ENCODE peak calls at places on chromosomes 5 and 9, in seven cellular contexts. One of them, this sample, is unnamed.

GRCh38 chr9:120941046-120941770 is 14.6 kb upstream of the TRAF1 start:
- DNase-seq in H1: no peak
- DNase-seq in adrenal gland: no peak
- DNase-seq in upper lobe of left lung: no peak
- DNase-seq in CD8-positive, alpha-beta memory T cell: no peak
- DNase-seq in CD8-positive, alpha-beta T cell: no peak
- DNase-seq in K562: no peak
- DNase-seq in this sample: no peak

GRCh38 chr5:167030500-167031120 is 1260.8 kb upstream of the WWC1 start:
- DNase-seq in CD8-positive, alpha-beta T cell: no peak
- DNase-seq in K562: no peak
- DNase-seq in upper lobe of left lung: no peak
- DNase-seq in H1: peak; percentile 88
- DNase-seq in adrenal gland: no peak
- DNase-seq in CD8-positive, alpha-beta memory T cell: no peak
- DNase-seq in this sample: no peak

GRCh38 chr5:168786142-168786541 is 207.0 kb upstream of the PANK3 start:
- DNase-seq in CD8-positive, alpha-beta memory T cell: no peak
- DNase-seq in K562: no peak
- DNase-seq in CD8-positive, alpha-beta T cell: no peak
- DNase-seq in upper lobe of left lung: no peak
- DNase-seq in H1: no peak
- DNase-seq in adrenal gland: no peak
- DNase-seq in this sample: no peak

GRCh38 chr9:5178126-5178805 is 7.2 kb downstream of the INSL6 start:
- DNase-seq in CD8-positive, alpha-beta memory T cell: peak; percentile 53
- DNase-seq in H1: no peak
- DNase-seq in adrenal gland: no peak
- DNase-seq in upper lobe of left lung: no peak
- DNase-seq in CD8-positive, alpha-beta T cell: peak; percentile 49
- DNase-seq in K562: no peak
- DNase-seq in this sample: no peak

GRCh38 chr5:50752800-50753199 is 86.4 kb downstream of the PARP8 start:
- DNase-seq in CD8-positive, alpha-beta memory T cell: no peak
- DNase-seq in CD8-positive, alpha-beta T cell: no peak
- DNase-seq in upper lobe of left lung: no peak
- DNase-seq in K562: no peak
- DNase-seq in adrenal gland: no peak
- DNase-seq in H1: no peak
- DNase-seq in this sample: no peak

GRCh38 chr9:29778281-29778849 is 2205.1 kb upstream of the C9orf72 start:
- DNase-seq in upper lobe of left lung: no peak
- DNase-seq in H1: no peak
- DNase-seq in CD8-positive, alpha-beta T cell: no peak
- DNase-seq in adrenal gland: no peak
- DNase-seq in CD8-positive, alpha-beta memory T cell: no peak
- DNase-seq in K562: no peak
- DNase-seq in this sample: no peak

GRCh38 chr5:69414885-69415583 is at the start of gene MARVELD2:
- DNase-seq in H1: peak; percentile 89
- DNase-seq in CD8-positive, alpha-beta T cell: peak; percentile 46
- DNase-seq in adrenal gland: peak; percentile 67
- DNase-seq in CD8-positive, alpha-beta memory T cell: peak; percentile 16
- DNase-seq in K562: no peak
- DNase-seq in upper lobe of left lung: peak; percentile 96
- DNase-seq in this sample: peak; percentile 1

GRCh38 chr5:32090755-32091128 is 83.4 kb downstream of the GOLPH3 start:
- DNase-seq in H1: no peak
- DNase-seq in K562: peak; percentile 25
- DNase-seq in upper lobe of left lung: peak; percentile 69
- DNase-seq in CD8-positive, alpha-beta T cell: no peak
- DNase-seq in CD8-positive, alpha-beta memory T cell: no peak
- DNase-seq in adrenal gland: peak; percentile 75
- DNase-seq in this sample: no peak

GRCh38 chr9:17060450-17060849 is 74.4 kb upstream of the CNTLN start:
- DNase-seq in H1: no peak
- DNase-seq in upper lobe of left lung: no peak
- DNase-seq in CD8-positive, alpha-beta memory T cell: no peak
- DNase-seq in CD8-positive, alpha-beta T cell: no peak
- DNase-seq in K562: no peak
- DNase-seq in adrenal gland: no peak
- DNase-seq in this sample: no peak

GRCh38 chr9:127977877-127978647 is 2.7 kb downstream of the EEIG1 start:
- DNase-seq in upper lobe of left lung: no peak
- DNase-seq in CD8-positive, alpha-beta T cell: no peak
- DNase-seq in K562: peak; percentile 64
- DNase-seq in H1: no peak
- DNase-seq in adrenal gland: peak; percentile 87
- DNase-seq in CD8-positive, alpha-beta memory T cell: no peak
- DNase-seq in this sample: no peak

GRCh38 chr5:89972901-89973300 is 436.7 kb downstream of the CETN3 start:
- DNase-seq in CD8-positive, alpha-beta memory T cell: no peak
- DNase-seq in upper lobe of left lung: no peak
- DNase-seq in K562: no peak
- DNase-seq in CD8-positive, alpha-beta T cell: no peak
- DNase-seq in H1: no peak
- DNase-seq in adrenal gland: no peak
- DNase-seq in this sample: no peak

GRCh38 chr5:35741126-35741711 is 115.5 kb upstream of the IL7R start:
- DNase-seq in CD8-positive, alpha-beta memory T cell: no peak
- DNase-seq in upper lobe of left lung: no peak
- DNase-seq in CD8-positive, alpha-beta T cell: no peak
- DNase-seq in K562: no peak
- DNase-seq in adrenal gland: no peak
- DNase-seq in H1: no peak
- DNase-seq in this sample: no peak

GRCh38 chr9:30622551-30622950 is 1761.9 kb upstream of the ACO1 start:
- DNase-seq in CD8-positive, alpha-beta memory T cell: no peak
- DNase-seq in H1: no peak
- DNase-seq in upper lobe of left lung: no peak
- DNase-seq in CD8-positive, alpha-beta T cell: no peak
- DNase-seq in adrenal gland: no peak
- DNase-seq in K562: no peak
- DNase-seq in this sample: no peak

GRCh38 chr5:92548351-92548750 is 1032.7 kb downstream of the NR2F1-AS1 start:
- DNase-seq in CD8-positive, alpha-beta T cell: no peak
- DNase-seq in K562: no peak
- DNase-seq in adrenal gland: no peak
- DNase-seq in CD8-positive, alpha-beta memory T cell: no peak
- DNase-seq in upper lobe of left lung: no peak
- DNase-seq in H1: no peak
- DNase-seq in this sample: no peak

GRCh38 chr5:5419291-5420210 is 2.9 kb upstream of the ICE1 start:
- DNase-seq in H1: no peak
- DNase-seq in adrenal gland: no peak
- DNase-seq in K562: peak; percentile 60
- DNase-seq in upper lobe of left lung: no peak
- DNase-seq in CD8-positive, alpha-beta memory T cell: no peak
- DNase-seq in CD8-positive, alpha-beta T cell: no peak
- DNase-seq in this sample: no peak

GRCh38 chr9:136605966-136606365 is 56.8 kb upstream of the EGFL7 start:
- DNase-seq in adrenal gland: no peak
- DNase-seq in CD8-positive, alpha-beta T cell: no peak
- DNase-seq in H1: no peak
- DNase-seq in upper lobe of left lung: peak; percentile 60
- DNase-seq in CD8-positive, alpha-beta memory T cell: no peak
- DNase-seq in K562: no peak
- DNase-seq in this sample: peak; percentile 36

GRCh38 chr9:135975834-135976233 is 14.7 kb upstream of the UBAC1 start:
- DNase-seq in CD8-positive, alpha-beta memory T cell: no peak
- DNase-seq in adrenal gland: no peak
- DNase-seq in H1: no peak
- DNase-seq in K562: no peak
- DNase-seq in upper lobe of left lung: no peak
- DNase-seq in CD8-positive, alpha-beta T cell: no peak
- DNase-seq in this sample: no peak

GRCh38 chr9:19050637-19051591 is 1.7 kb downstream of the RRAGA start:
- DNase-seq in adrenal gland: no peak
- DNase-seq in CD8-positive, alpha-beta memory T cell: no peak
- DNase-seq in K562: no peak
- DNase-seq in H1: no peak
- DNase-seq in upper lobe of left lung: no peak
- DNase-seq in CD8-positive, alpha-beta T cell: no peak
- DNase-seq in this sample: no peak

GRCh38 chr5:149100331-149100730 is 37.5 kb upstream of the SH3TC2 start:
- DNase-seq in upper lobe of left lung: no peak
- DNase-seq in K562: no peak
- DNase-seq in CD8-positive, alpha-beta T cell: no peak
- DNase-seq in CD8-positive, alpha-beta memory T cell: no peak
- DNase-seq in adrenal gland: no peak
- DNase-seq in H1: no peak
- DNase-seq in this sample: no peak

GRCh38 chr5:1961304-1961946 is 78.7 kb upstream of the IRX4 start:
- DNase-seq in K562: no peak
- DNase-seq in upper lobe of left lung: no peak
- DNase-seq in CD8-positive, alpha-beta memory T cell: no peak
- DNase-seq in CD8-positive, alpha-beta T cell: no peak
- DNase-seq in H1: no peak
- DNase-seq in adrenal gland: no peak
- DNase-seq in this sample: no peak

GRCh38 chr9:133767625-133768024 is 29.5 kb upstream of the SARDH start:
- DNase-seq in H1: no peak
- DNase-seq in upper lobe of left lung: no peak
- DNase-seq in CD8-positive, alpha-beta T cell: no peak
- DNase-seq in CD8-positive, alpha-beta memory T cell: no peak
- DNase-seq in adrenal gland: no peak
- DNase-seq in K562: no peak
- DNase-seq in this sample: no peak

GRCh38 chr5:79235578-79236363 is at the start of gene JMY:
- DNase-seq in CD8-positive, alpha-beta T cell: peak; percentile 90
- DNase-seq in K562: peak; percentile 90
- DNase-seq in H1: peak; percentile 80
- DNase-seq in adrenal gland: peak; percentile 81
- DNase-seq in upper lobe of left lung: peak; percentile 97
- DNase-seq in CD8-positive, alpha-beta memory T cell: peak; percentile 83
- DNase-seq in this sample: no peak

GRCh38 chr9:113927277-113927676 is 51.2 kb downstream of the ZNF618 start:
- DNase-seq in CD8-positive, alpha-beta memory T cell: no peak
- DNase-seq in CD8-positive, alpha-beta T cell: no peak
- DNase-seq in adrenal gland: no peak
- DNase-seq in K562: no peak
- DNase-seq in upper lobe of left lung: no peak
- DNase-seq in H1: peak; percentile 31
- DNase-seq in this sample: no peak

GRCh38 chr5:9546973-9547947 is 1.4 kb upstream of the SEMA5A start:
- DNase-seq in H1: peak; percentile 59
- DNase-seq in adrenal gland: no peak
- DNase-seq in upper lobe of left lung: peak; percentile 61
- DNase-seq in CD8-positive, alpha-beta T cell: no peak
- DNase-seq in CD8-positive, alpha-beta memory T cell: no peak
- DNase-seq in K562: no peak
- DNase-seq in this sample: no peak

GRCh38 chr5:103866169-103866568 is 303.6 kb upstream of the NUDT12 start:
- DNase-seq in CD8-positive, alpha-beta memory T cell: no peak
- DNase-seq in K562: no peak
- DNase-seq in upper lobe of left lung: no peak
- DNase-seq in adrenal gland: no peak
- DNase-seq in H1: no peak
- DNase-seq in CD8-positive, alpha-beta T cell: no peak
- DNase-seq in this sample: no peak

GRCh38 chr9:77188242-77188641 is 10.9 kb downstream of the VPS13A start:
- DNase-seq in K562: no peak
- DNase-seq in H1: no peak
- DNase-seq in upper lobe of left lung: no peak
- DNase-seq in CD8-positive, alpha-beta memory T cell: no peak
- DNase-seq in CD8-positive, alpha-beta T cell: no peak
- DNase-seq in adrenal gland: no peak
- DNase-seq in this sample: no peak

GRCh38 chr5:120765189-120765588 is 301.1 kb downstream of the PRR16 start:
- DNase-seq in CD8-positive, alpha-beta memory T cell: no peak
- DNase-seq in K562: no peak
- DNase-seq in CD8-positive, alpha-beta T cell: no peak
- DNase-seq in H1: no peak
- DNase-seq in upper lobe of left lung: no peak
- DNase-seq in adrenal gland: no peak
- DNase-seq in this sample: no peak

GRCh38 chr5:29758986-29759421 is 1434.5 kb upstream of the CDH6 start:
- DNase-seq in H1: no peak
- DNase-seq in CD8-positive, alpha-beta T cell: no peak
- DNase-seq in adrenal gland: no peak
- DNase-seq in upper lobe of left lung: no peak
- DNase-seq in CD8-positive, alpha-beta memory T cell: no peak
- DNase-seq in K562: no peak
- DNase-seq in this sample: no peak
- H3K27ac ChIP-seq in H1: no peak overlapping the region
- H3K27ac ChIP-seq in CD8-positive, alpha-beta T cell: no peak overlapping the region
- H3K27ac ChIP-seq in adrenal gland: no peak overlapping the region
- H3K27ac ChIP-seq in upper lobe of left lung: no peak overlapping the region
- H3K27ac ChIP-seq in CD8-positive, alpha-beta memory T cell: no peak overlapping the region
- H3K27ac ChIP-seq in K562: no peak overlapping the region
- H3K27ac ChIP-seq in this sample: no peak overlapping the region

GRCh38 chr9:94533601-94534000 is 21.3 kb upstream of the PCAT7 start:
- DNase-seq in H1: no peak
- DNase-seq in K562: no peak
- DNase-seq in adrenal gland: no peak
- DNase-seq in CD8-positive, alpha-beta memory T cell: no peak
- DNase-seq in upper lobe of left lung: no peak
- DNase-seq in CD8-positive, alpha-beta T cell: no peak
- DNase-seq in this sample: no peak
- H3K27ac ChIP-seq in H1: no peak overlapping the region
- H3K27ac ChIP-seq in K562: no peak overlapping the region
- H3K27ac ChIP-seq in adrenal gland: no peak overlapping the region
- H3K27ac ChIP-seq in CD8-positive, alpha-beta memory T cell: no peak overlapping the region
- H3K27ac ChIP-seq in upper lobe of left lung: no peak overlapping the region
- H3K27ac ChIP-seq in CD8-positive, alpha-beta T cell: no peak overlapping the region
- H3K27ac ChIP-seq in this sample: no peak overlapping the region

DNA sequence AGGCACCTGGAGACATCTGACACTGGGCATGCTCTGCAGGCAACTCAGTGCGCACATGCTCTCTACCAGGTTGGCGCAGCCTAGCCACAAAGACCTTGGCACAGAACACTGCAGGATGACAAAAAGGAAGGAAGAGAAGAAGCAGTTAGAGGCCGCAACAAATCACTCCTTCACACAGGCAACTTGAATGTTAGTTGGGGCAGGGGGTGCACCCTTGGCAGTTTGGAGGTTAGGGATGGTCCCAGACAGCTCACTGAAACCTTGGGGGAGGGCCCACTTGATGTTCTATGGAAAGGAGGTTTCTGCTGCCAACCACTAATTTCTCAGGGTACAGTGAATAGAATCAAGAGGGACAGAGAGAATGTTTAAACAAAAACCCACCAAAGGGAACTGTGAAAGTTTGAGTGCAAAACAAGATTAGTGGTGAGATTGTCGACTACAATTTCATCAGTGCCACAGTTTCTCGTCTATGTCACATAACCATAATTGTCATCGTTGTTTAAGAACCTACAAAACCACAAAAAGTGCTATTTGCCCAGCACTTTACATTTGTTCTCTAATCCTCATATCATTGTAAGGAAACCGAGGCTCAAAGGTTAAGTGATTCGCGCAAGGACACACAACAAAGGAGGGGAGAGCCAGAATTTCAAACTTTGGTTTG is 48.7 kb downstream of the FBXW11 start:
- DNase-seq in K562: no peak
- DNase-seq in H1: no peak
- DNase-seq in CD8-positive, alpha-beta T cell: peak; percentile 56
- DNase-seq in adrenal gland: peak; percentile 79
- DNase-seq in CD8-positive, alpha-beta memory T cell: peak; percentile 61
- DNase-seq in upper lobe of left lung: no peak
- DNase-seq in this sample: no peak
- H3K27ac ChIP-seq in K562: no peak overlapping the region
- H3K27ac ChIP-seq in H1: no peak overlapping the region
- H3K27ac ChIP-seq in CD8-positive, alpha-beta T cell: peak overlapping the region; percentile 34
- H3K27ac ChIP-seq in adrenal gland: peak overlapping the region; percentile 7
- H3K27ac ChIP-seq in CD8-positive, alpha-beta memory T cell: no peak overlapping the region
- H3K27ac ChIP-seq in upper lobe of left lung: no peak overlapping the region
- H3K27ac ChIP-seq in this sample: no peak overlapping the region

GRCh38 chr9:131669234-131670172 is 70.4 kb downstream of the RAPGEF1 start:
- DNase-seq in adrenal gland: no peak
- DNase-seq in upper lobe of left lung: no peak
- DNase-seq in CD8-positive, alpha-beta T cell: no peak
- DNase-seq in H1: no peak
- DNase-seq in K562: no peak
- DNase-seq in CD8-positive, alpha-beta memory T cell: no peak
- DNase-seq in this sample: no peak
- H3K27ac ChIP-seq in adrenal gland: no peak overlapping the region
- H3K27ac ChIP-seq in upper lobe of left lung: peak overlapping the region; percentile 85
- H3K27ac ChIP-seq in CD8-positive, alpha-beta T cell: peak overlapping the region; percentile 64
- H3K27ac ChIP-seq in H1: no peak overlapping the region
- H3K27ac ChIP-seq in K562: no peak overlapping the region
- H3K27ac ChIP-seq in CD8-positive, alpha-beta memory T cell: peak overlapping the region; percentile 88
- H3K27ac ChIP-seq in this sample: peak overlapping the region; percentile 78